ENCODE peak calls at places on chromosomes 13 and 19, in six cellular contexts. One of them, this sample, is unnamed.

GRCh38 chr13:24502567-24503375 is 9.8 kb downstream of the PARP4 start:
- DNase-seq in HFFc6: peak
- DNase-seq in suprapubic skin: peak
- DNase-seq in H9: no peak
- DNase-seq in WTC11: no peak
- DNase-seq in mammary epithelial cell: peak
- DNase-seq in this sample: peak

GRCh38 chr19:6842871-6843607 is 44.3 kb upstream of the ADGRE1 start:
- DNase-seq in WTC11: no peak
- DNase-seq in suprapubic skin: no peak
- DNase-seq in HFFc6: no peak
- DNase-seq in mammary epithelial cell: no peak
- DNase-seq in H9: no peak
- DNase-seq in this sample: no peak

GRCh38 chr13:41284512-41285288 is 21.3 kb upstream of the MTRF1 start:
- DNase-seq in H9: no peak
- DNase-seq in mammary epithelial cell: peak
- DNase-seq in HFFc6: peak
- DNase-seq in WTC11: no peak
- DNase-seq in suprapubic skin: no peak
- DNase-seq in this sample: peak

GRCh38 chr19:19587776-19588175 is 30.7 kb downstream of the PBX4 start:
- DNase-seq in HFFc6: no peak
- DNase-seq in suprapubic skin: no peak
- DNase-seq in WTC11: no peak
- DNase-seq in H9: no peak
- DNase-seq in mammary epithelial cell: no peak
- DNase-seq in this sample: no peak

GRCh38 chr13:80047406-80047805 is 293.5 kb downstream of the SPRY2 start:
- DNase-seq in HFFc6: peak
- DNase-seq in suprapubic skin: no peak
- DNase-seq in H9: no peak
- DNase-seq in mammary epithelial cell: peak
- DNase-seq in WTC11: no peak
- DNase-seq in this sample: peak

GRCh38 chr13:25468330-25469178 is 96.8 kb downstream of the ATP8A2 start:
- DNase-seq in H9: peak
- DNase-seq in suprapubic skin: no peak
- DNase-seq in HFFc6: no peak
- DNase-seq in WTC11: peak
- DNase-seq in mammary epithelial cell: peak
- DNase-seq in this sample: no peak

GRCh38 chr19:49931293-49932040 is 2.2 kb upstream of the NUP62 start:
- DNase-seq in HFFc6: no peak
- DNase-seq in mammary epithelial cell: no peak
- DNase-seq in H9: no peak
- DNase-seq in suprapubic skin: no peak
- DNase-seq in WTC11: no peak
- DNase-seq in this sample: no peak

GRCh38 chr13:41746259-41746658 is 214.7 kb downstream of the VWA8 start:
- DNase-seq in HFFc6: peak
- DNase-seq in H9: no peak
- DNase-seq in mammary epithelial cell: peak
- DNase-seq in suprapubic skin: no peak
- DNase-seq in WTC11: no peak
- DNase-seq in this sample: peak

GRCh38 chr19:38318595-38319142 is 976 bp upstream of the KCNK6 start:
- DNase-seq in suprapubic skin: no peak
- DNase-seq in mammary epithelial cell: peak
- DNase-seq in WTC11: no peak
- DNase-seq in HFFc6: no peak
- DNase-seq in H9: no peak
- DNase-seq in this sample: peak

GRCh38 chr13:99417151-99417820 is 84.0 kb upstream of the TM9SF2 start:
- DNase-seq in WTC11: peak
- DNase-seq in H9: peak
- DNase-seq in HFFc6: no peak
- DNase-seq in mammary epithelial cell: no peak
- DNase-seq in suprapubic skin: peak
- DNase-seq in this sample: no peak

GRCh38 chr13:24150613-24151012 is 9.9 kb upstream of the SPATA13 start:
- DNase-seq in WTC11: no peak
- DNase-seq in H9: no peak
- DNase-seq in mammary epithelial cell: no peak
- DNase-seq in suprapubic skin: no peak
- DNase-seq in HFFc6: no peak
- DNase-seq in this sample: no peak

GRCh38 chr13:44116562-44117315 is 237.0 kb downstream of the LACC1 start:
- DNase-seq in mammary epithelial cell: no peak
- DNase-seq in suprapubic skin: no peak
- DNase-seq in WTC11: no peak
- DNase-seq in H9: no peak
- DNase-seq in HFFc6: no peak
- DNase-seq in this sample: no peak

GRCh38 chr19:9931629-9932028 is 4.7 kb downstream of the OLFM2 start:
- DNase-seq in WTC11: no peak
- DNase-seq in suprapubic skin: no peak
- DNase-seq in HFFc6: no peak
- DNase-seq in mammary epithelial cell: no peak
- DNase-seq in H9: no peak
- DNase-seq in this sample: no peak

GRCh38 chr19:632228-633067 is 889 bp downstream of the POLRMT start:
- DNase-seq in H9: peak
- DNase-seq in HFFc6: peak
- DNase-seq in mammary epithelial cell: peak
- DNase-seq in WTC11: peak
- DNase-seq in suprapubic skin: no peak
- DNase-seq in this sample: peak

GRCh38 chr13:75762066-75762937 is 126.2 kb downstream of the LMO7 start:
- DNase-seq in mammary epithelial cell: peak
- DNase-seq in HFFc6: no peak
- DNase-seq in WTC11: no peak
- DNase-seq in suprapubic skin: no peak
- DNase-seq in H9: no peak
- DNase-seq in this sample: peak

GRCh38 chr19:2118438-2118837 is 21.7 kb downstream of the IZUMO4 start:
- DNase-seq in suprapubic skin: no peak
- DNase-seq in H9: no peak
- DNase-seq in mammary epithelial cell: no peak
- DNase-seq in HFFc6: no peak
- DNase-seq in WTC11: no peak
- DNase-seq in this sample: no peak

GRCh38 chr13:40494513-40494912 is 171.9 kb downstream of the FOXO1 start:
- DNase-seq in H9: no peak
- DNase-seq in mammary epithelial cell: no peak
- DNase-seq in HFFc6: no peak
- DNase-seq in suprapubic skin: no peak
- DNase-seq in WTC11: no peak
- DNase-seq in this sample: no peak

GRCh38 chr19:54521022-54521859 is 18.6 kb downstream of the LAIR2 start:
- DNase-seq in H9: no peak
- DNase-seq in suprapubic skin: no peak
- DNase-seq in mammary epithelial cell: no peak
- DNase-seq in HFFc6: no peak
- DNase-seq in WTC11: no peak
- DNase-seq in this sample: no peak

GRCh38 chr19:38079926-38080380 is 144.1 kb downstream of the DPF1 start:
- DNase-seq in WTC11: no peak
- DNase-seq in suprapubic skin: no peak
- DNase-seq in H9: no peak
- DNase-seq in mammary epithelial cell: peak
- DNase-seq in HFFc6: peak
- DNase-seq in this sample: peak

GRCh38 chr13:86563308-86563707 is 764.1 kb upstream of the SLITRK6 start:
- DNase-seq in H9: no peak
- DNase-seq in suprapubic skin: no peak
- DNase-seq in HFFc6: no peak
- DNase-seq in WTC11: no peak
- DNase-seq in mammary epithelial cell: peak
- DNase-seq in this sample: peak

GRCh38 chr13:100517706-100518105 is 70.9 kb downstream of the GGACT start:
- DNase-seq in H9: no peak
- DNase-seq in HFFc6: no peak
- DNase-seq in mammary epithelial cell: no peak
- DNase-seq in WTC11: no peak
- DNase-seq in suprapubic skin: no peak
- DNase-seq in this sample: no peak

GRCh38 chr19:18373892-18374629 is 11.9 kb upstream of the GDF15 start:
- DNase-seq in WTC11: peak
- DNase-seq in H9: peak
- DNase-seq in HFFc6: peak
- DNase-seq in suprapubic skin: peak
- DNase-seq in mammary epithelial cell: peak
- DNase-seq in this sample: peak

GRCh38 chr13:112324121-112324520 is 52.0 kb upstream of the SPACA7 start:
- DNase-seq in WTC11: no peak
- DNase-seq in mammary epithelial cell: no peak
- DNase-seq in suprapubic skin: no peak
- DNase-seq in H9: no peak
- DNase-seq in HFFc6: no peak
- DNase-seq in this sample: no peak

GRCh38 chr19:5507056-5507624 is 51.9 kb downstream of the ZNRF4 start:
- DNase-seq in HFFc6: no peak
- DNase-seq in suprapubic skin: no peak
- DNase-seq in mammary epithelial cell: no peak
- DNase-seq in WTC11: no peak
- DNase-seq in H9: no peak
- DNase-seq in this sample: no peak

GRCh38 chr19:5501907-5502306 is 46.7 kb downstream of the ZNRF4 start:
- DNase-seq in suprapubic skin: no peak
- DNase-seq in H9: no peak
- DNase-seq in mammary epithelial cell: no peak
- DNase-seq in HFFc6: no peak
- DNase-seq in WTC11: no peak
- DNase-seq in this sample: no peak

GRCh38 chr19:5503598-5503997 is 48.4 kb downstream of the ZNRF4 start:
- DNase-seq in HFFc6: no peak
- DNase-seq in WTC11: no peak
- DNase-seq in mammary epithelial cell: no peak
- DNase-seq in suprapubic skin: no peak
- DNase-seq in H9: no peak
- DNase-seq in this sample: no peak

GRCh38 chr19:5498817-5499535 is 43.8 kb downstream of the ZNRF4 start:
- DNase-seq in HFFc6: no peak
- DNase-seq in mammary epithelial cell: no peak
- DNase-seq in suprapubic skin: no peak
- DNase-seq in WTC11: peak
- DNase-seq in H9: peak
- DNase-seq in this sample: no peak

DNA sequence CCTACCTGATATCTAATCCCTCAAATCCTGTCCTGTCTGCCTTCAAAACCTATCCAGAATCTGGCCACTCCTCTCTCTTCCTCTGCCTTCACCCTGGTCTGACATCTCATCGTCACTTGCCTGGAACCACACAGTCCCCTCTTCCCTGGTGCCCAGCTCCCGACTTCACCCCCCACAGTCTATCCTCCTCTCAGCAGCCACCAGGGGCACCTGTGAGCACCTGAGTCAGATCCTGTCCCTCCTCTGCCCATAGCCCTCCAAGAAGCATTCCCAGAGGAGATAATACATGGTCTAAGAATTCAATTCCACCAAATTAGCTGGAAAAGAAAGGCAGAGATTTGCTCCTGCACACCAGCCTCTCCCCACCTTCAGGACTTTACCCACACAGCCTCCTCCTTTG is 48.9 kb downstream of the ZNRF4 start:
- DNase-seq in HFFc6: no peak
- DNase-seq in H9: peak
- DNase-seq in mammary epithelial cell: no peak
- DNase-seq in suprapubic skin: no peak
- DNase-seq in WTC11: peak
- DNase-seq in this sample: no peak
- TF ChIP-seq CTCF in HFFc6: no peak
- TF ChIP-seq CTCF in H9: peak
- TF ChIP-seq CTCF in mammary epithelial cell: peak
- TF ChIP-seq CTCF in suprapubic skin: no peak
- TF ChIP-seq CTCF in WTC11: no peak
- TF ChIP-seq CTCF in this sample: peak

DNA sequence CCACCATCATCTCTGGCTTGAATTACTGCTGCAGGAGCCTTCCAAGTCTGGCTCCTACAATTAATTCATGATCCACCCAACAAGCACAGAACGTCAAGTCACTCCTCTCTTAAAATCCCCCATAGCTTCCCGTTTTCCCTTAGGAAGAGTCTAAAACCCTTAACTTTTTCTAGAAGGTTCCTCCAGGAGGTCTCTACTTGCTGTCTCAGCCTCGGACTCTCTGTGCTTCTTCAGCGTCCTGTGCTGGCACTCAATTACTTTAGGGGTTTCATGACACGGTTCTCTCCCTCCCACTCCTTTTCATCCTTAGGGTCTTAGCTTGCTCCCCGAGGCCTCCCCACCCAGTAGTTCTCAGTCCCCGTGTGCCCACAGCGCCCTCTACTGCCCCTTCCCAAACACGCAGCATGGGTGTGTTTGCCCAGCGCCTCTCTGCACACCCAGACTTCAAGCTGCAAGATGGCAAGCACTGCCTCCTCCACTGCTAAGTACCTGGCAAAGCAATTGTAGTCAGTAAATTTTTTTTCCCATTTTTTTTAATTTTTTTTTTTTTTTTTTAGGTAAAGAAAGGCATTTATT is 25.8 kb upstream of the MAP3K10 start:
- DNase-seq in H9: peak
- DNase-seq in HFFc6: peak
- DNase-seq in WTC11: peak
- DNase-seq in mammary epithelial cell: no peak
- DNase-seq in suprapubic skin: peak
- DNase-seq in this sample: peak
- TF ChIP-seq CTCF in H9: peak
- TF ChIP-seq CTCF in HFFc6: peak
- TF ChIP-seq CTCF in WTC11: peak
- TF ChIP-seq CTCF in mammary epithelial cell: peak
- TF ChIP-seq CTCF in suprapubic skin: peak
- TF ChIP-seq CTCF in this sample: peak

GRCh38 chr19:33795370-33796163 is 1.1 kb upstream of the KCTD15 start:
- DNase-seq in H9: peak
- DNase-seq in suprapubic skin: no peak
- DNase-seq in HFFc6: peak
- DNase-seq in mammary epithelial cell: peak
- DNase-seq in WTC11: peak
- DNase-seq in this sample: peak
- TF ChIP-seq CTCF in H9: peak
- TF ChIP-seq CTCF in suprapubic skin: peak
- TF ChIP-seq CTCF in HFFc6: peak
- TF ChIP-seq CTCF in mammary epithelial cell: peak
- TF ChIP-seq CTCF in WTC11: peak
- TF ChIP-seq CTCF in this sample: peak

DNA sequence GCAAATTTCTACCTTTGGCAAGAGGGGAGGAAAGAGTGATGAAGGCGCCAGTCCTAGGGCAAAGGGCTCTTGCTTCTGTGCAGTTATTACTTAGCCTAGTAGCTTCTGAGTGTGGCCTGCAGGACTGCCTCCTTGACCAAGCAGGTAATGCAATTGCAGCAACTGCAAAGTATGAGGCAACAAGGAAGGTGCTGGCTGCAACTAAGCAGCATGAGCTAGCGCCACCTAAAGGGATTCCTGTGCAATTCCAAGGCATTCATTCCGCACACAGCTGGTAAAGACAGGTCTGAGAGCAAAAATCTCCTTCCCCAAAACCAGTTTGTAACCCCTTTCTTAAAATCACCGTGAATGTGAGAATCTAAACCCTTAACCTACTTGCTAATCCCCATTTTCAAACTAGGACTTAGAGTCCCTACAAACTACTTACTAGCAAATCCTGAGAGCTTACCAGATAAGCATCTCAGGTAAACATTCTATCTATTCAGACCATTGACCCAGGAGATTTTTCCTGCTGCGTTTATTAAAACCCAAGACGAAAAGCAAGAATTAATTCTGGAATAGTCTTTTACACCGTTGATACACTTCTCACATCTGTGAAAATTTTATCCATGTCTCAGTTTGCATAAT is 62.9 kb downstream of the DCT start:
- DNase-seq in suprapubic skin: no peak
- DNase-seq in mammary epithelial cell: peak
- DNase-seq in H9: peak
- DNase-seq in WTC11: peak
- DNase-seq in HFFc6: no peak
- DNase-seq in this sample: peak
- TF ChIP-seq CTCF in suprapubic skin: no peak
- TF ChIP-seq CTCF in mammary epithelial cell: peak
- TF ChIP-seq CTCF in H9: peak
- TF ChIP-seq CTCF in WTC11: peak
- TF ChIP-seq CTCF in HFFc6: peak
- TF ChIP-seq CTCF in this sample: peak